ENCODE peak calls at places on chromosomes 6 and 20, in nine cellular contexts. U is NCI-H345; S is SIG-M5; R is left ventricle myocardium superior; E is stimulated activated CD4-positive, alpha-beta T cell treated with anti-CD3 and anti-CD28 coated beads, Interleukin-1b, Interleukin-23, amount 100 ng/mL, for 1 hour; O is amniotic epithelial cell; P is endodermal cell; L is lung microvascular endothelial cell; B is stimulated activated naive CD8-positive, alpha-beta T cell treated with anti-CD3 and anti-CD28 coated beads, Interleukin-15, Interleukin-2, amounts not matched to agents 100 U/mL and 50 U/mL, for 24 hours. A is an unnamed sample.

GRCh38 chr6:215335-216034 is 76.8 kb upstream of the DUSP22 start:
- DNase-seq in S (no peak), U (peak), L (no peak), B (peak), E (no peak), R (no peak), O (no peak), P (no peak), A (no peak)

GRCh38 chr6:110329348-110329728 is 28.8 kb downstream of the METTL24 start:
- DNase-seq in U (no peak), R (no peak), B (no peak), E (no peak), O (no peak), P (no peak), L (no peak), S (no peak), A (no peak)

GRCh38 chr20:60269571-60270162 is 311.4 kb downstream of the CDH26 start:
- DNase-seq in O (no peak), L (no peak), B (no peak), U (no peak), E (no peak), R (no peak), P (no peak), S (no peak), A (no peak)

GRCh38 chr6:138682722-138683521 is 90.6 kb upstream of the CCDC28A start:
- DNase-seq in E (no peak), L (peak), B (no peak), U (no peak), R (peak), S (no peak), P (no peak), O (peak), A (peak)

GRCh38 chr20:2708073-2708415 is 15.5 kb downstream of the EBF4 start:
- DNase-seq in E (no peak), S (no peak), R (no peak), L (no peak), P (peak), U (peak), B (no peak), O (no peak), A (no peak)

GRCh38 chr6:163940705-163941470 is 526.4 kb downstream of the QKI start:
- DNase-seq in U (no peak), S (no peak), O (no peak), E (no peak), L (no peak), P (peak), B (no peak), R (no peak), A (no peak)

GRCh38 chr6:107154131-107154906 is 39.0 kb upstream of the BEND3 start:
- DNase-seq in P (peak), U (peak), O (no peak), E (no peak), B (no peak), R (no peak), L (no peak), S (no peak), A (no peak)

GRCh38 chr20:47879771-47880170 is 94.5 kb upstream of the SULF2 start:
- DNase-seq in B (no peak), O (no peak), R (no peak), E (no peak), S (no peak), U (no peak), L (peak), P (no peak), A (no peak)

GRCh38 chr20:20557406-20557805 is 155.0 kb downstream of the RALGAPA2 start:
- DNase-seq in B (no peak), S (no peak), U (no peak), L (no peak), R (no peak), P (no peak), O (no peak), E (no peak), A (no peak)

GRCh38 chr20:24999568-24999967 is 7.0 kb upstream of the APMAP start:
- DNase-seq in U (no peak), B (no peak), L (no peak), O (no peak), E (no peak), S (no peak), R (no peak), P (no peak), A (no peak)

GRCh38 chr6:148179786-148180185 is 162.9 kb upstream of the SASH1 start:
- DNase-seq in B (no peak), E (no peak), L (peak), U (no peak), P (peak), R (no peak), S (no peak), O (no peak), A (no peak)

GRCh38 chr6:45830441-45831139 is 185.1 kb downstream of the CLIC5 start:
- DNase-seq in R (no peak), O (peak), E (no peak), S (no peak), L (no peak), P (no peak), B (peak), U (no peak), A (no peak)

GRCh38 chr6:143451531-143451930 is 926 bp downstream of the PEX3 start:
- DNase-seq in S (no peak), O (peak), B (no peak), U (no peak), E (no peak), R (no peak), P (no peak), L (no peak), A (no peak)

GRCh38 chr20:50267041-50267865 is 76.6 kb downstream of the CEBPB start:
- DNase-seq in B (no peak), L (peak), U (peak), O (no peak), S (no peak), P (peak), E (no peak), R (peak), A (no peak)

GRCh38 chr6:116217069-116217468 is 36.8 kb downstream of the TSPYL4 start:
- DNase-seq in R (no peak), E (no peak), S (no peak), L (peak), U (no peak), O (peak), B (no peak), P (no peak), A (no peak)

GRCh38 chr20:4027590-4028265 is 12.4 kb upstream of the RNF24 start:
- DNase-seq in E (no peak), L (no peak), S (no peak), U (no peak), B (no peak), O (no peak), P (no peak), R (no peak), A (no peak)

GRCh38 chr20:35828916-35829315 is 57.1 kb downstream of the PHF20 start:
- DNase-seq in B (no peak), S (no peak), R (no peak), E (no peak), P (no peak), L (no peak), U (no peak), O (no peak), A (no peak)

GRCh38 chr6:29828471-29828797 is 809 bp downstream of the HLA-G start:
- DNase-seq in U (no peak), B (peak), E (no peak), P (peak), L (no peak), S (no peak), R (no peak), O (no peak), A (no peak)

GRCh38 chr6:11450061-11450460 is 87.5 kb upstream of the TMEM170B start:
- DNase-seq in U (no peak), P (no peak), R (no peak), E (no peak), O (no peak), L (no peak), B (no peak), S (no peak), A (no peak)

A was measured in AG04450.